ENCODE peak calls at places on chromosomes 4 and X, in seven cellular contexts. L is astrocyte of the spinal cord, O is cardiac fibroblast, G is endothelial cell of umbilical vein, J is A549, X is psoas muscle, P is DND-41. Q is an unnamed sample.

GRCh38 chrX:111411591-111412371 is at the start of gene DCX:
- DNase-seq in L (no peak), O (no peak), G (no peak), J (no peak), X (no peak), P (no peak), Q (no peak)

GRCh38 chrX:16162391-16162790 is 4.9 kb upstream of the MAGEB17 start:
- DNase-seq in L (no peak), O (no peak), G (no peak), J (no peak), X (no peak), P (no peak), Q (no peak)

GRCh38 chr4:15368906-15369305 is 58.9 kb upstream of the C1QTNF7 start:
- DNase-seq in L (peak), O (peak), G (no peak), J (no peak), X (no peak), P (no peak), Q (no peak)

GRCh38 chrX:24920769-24921168 is 95.0 kb downstream of the ARX start:
- DNase-seq in L (no peak), O (no peak), G (no peak), J (no peak), X (no peak), P (no peak), Q (peak)

GRCh38 chrX:97315939-97316338 is 432.2 kb downstream of the RPA4 start:
- DNase-seq in L (no peak), O (no peak), G (no peak), J (no peak), X (no peak), P (no peak), Q (peak)

GRCh38 chr4:138978600-138978999 is 37.0 kb upstream of the NOCT start:
- DNase-seq in L (no peak), O (no peak), G (no peak), J (no peak), X (no peak), P (no peak), Q (no peak)

GRCh38 chr4:22237155-22237751 is 278.6 kb downstream of the ADGRA3 start:
- DNase-seq in L (no peak), O (no peak), G (no peak), J (no peak), X (no peak), P (no peak), Q (peak)

GRCh38 chr4:74656596-74656995 is 137.7 kb downstream of the BTC start:
- DNase-seq in L (no peak), O (no peak), G (no peak), J (no peak), X (no peak), P (no peak), Q (no peak)

GRCh38 chrX:44874481-44875184 is 1.6 kb downstream of the KDM6A start:
- DNase-seq in L (peak), O (peak), G (peak), J (peak), X (no peak), P (peak), Q (peak)

GRCh38 chr4:174156239-174156826 is 127.1 kb downstream of the FBXO8 start:
- DNase-seq in L (peak), O (peak), G (peak), J (peak), X (no peak), P (no peak), Q (peak)

GRCh38 chrX:102712967-102713677 is 874 bp downstream of the GPRASP2 start:
- DNase-seq in L (peak), O (peak), G (peak), J (peak), X (peak), P (no peak), Q (no peak)

GRCh38 chr4:175350246-175350645 is 432.1 kb downstream of the ADAM29 start:
- DNase-seq in L (no peak), O (no peak), G (no peak), J (no peak), X (no peak), P (no peak), Q (no peak)

GRCh38 chr4:175346381-175346780 is 428.2 kb downstream of the ADAM29 start:
- DNase-seq in L (no peak), O (peak), G (no peak), J (no peak), X (no peak), P (no peak), Q (no peak)

DNA sequence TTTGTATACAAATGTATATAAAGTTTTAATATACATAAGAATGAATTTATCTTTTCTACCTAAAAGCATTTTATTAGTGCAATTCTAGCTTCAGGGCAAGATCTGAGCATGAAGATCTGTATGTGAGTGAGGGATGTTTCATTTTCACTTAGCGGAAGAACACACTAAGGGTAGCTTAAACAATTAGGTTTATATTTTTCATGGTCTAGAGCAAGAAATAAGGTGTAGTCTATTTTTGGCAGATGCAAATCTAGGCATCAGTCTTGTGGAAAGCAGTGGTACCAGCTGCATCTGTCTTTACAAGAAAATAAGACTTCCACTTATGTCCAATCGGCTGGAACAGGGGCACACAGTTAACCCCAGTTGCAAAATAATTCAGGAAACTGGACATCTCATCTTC is 433.3 kb downstream of the ADAM29 start:
- DNase-seq in L (no peak), O (no peak), G (no peak), J (no peak), X (no peak), P (no peak), Q (no peak)
- H3K4me3 ChIP-seq in L (no peak), O (no peak), G (no peak), J (no peak), X (no peak), P (no peak), Q (no peak)

DNA sequence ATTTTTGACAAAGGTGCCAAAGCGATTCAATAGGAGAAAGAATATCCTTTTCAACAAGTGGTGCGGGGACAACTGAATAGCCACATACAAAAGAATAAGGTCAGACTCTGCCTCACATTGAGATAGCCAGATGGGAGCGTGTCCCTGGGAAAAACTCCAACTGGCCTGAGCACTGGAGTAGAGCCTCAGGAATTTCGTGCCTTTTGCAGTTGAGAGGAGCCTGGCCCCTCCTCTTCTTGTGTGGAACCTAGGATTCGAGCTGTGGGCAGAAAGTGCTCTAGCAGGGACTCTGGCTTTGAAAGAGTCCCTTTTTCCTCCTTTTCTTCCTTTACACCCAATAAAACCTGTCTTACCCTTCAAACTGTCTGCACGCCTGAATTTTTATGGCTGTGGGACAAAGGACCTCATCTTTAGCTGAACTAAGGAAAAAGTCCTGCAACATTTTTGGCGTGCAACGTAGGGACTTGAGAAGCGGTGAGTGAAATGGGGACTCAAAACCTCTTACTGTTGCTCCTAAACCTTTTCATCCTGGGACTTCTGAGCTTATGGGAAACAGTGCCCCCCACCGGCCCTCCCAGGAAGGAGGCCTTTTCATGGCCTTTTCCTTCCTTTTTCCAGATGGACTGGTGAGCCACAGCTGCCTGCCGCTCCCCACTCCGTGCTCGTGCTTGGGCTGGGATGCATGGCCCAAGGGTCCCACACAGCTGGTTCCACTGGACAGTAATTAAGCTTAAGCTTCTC is 68.6 kb downstream of the BMP15 start:
- DNase-seq in L (no peak), O (no peak), G (no peak), J (no peak), X (no peak), P (no peak), Q (no peak)
- TF ChIP-seq CTCF in L (no peak), O (peak), G (no peak), J (no peak), X (no peak), P (no peak), Q (no peak)

GRCh38 chrX:33205321-33205720 is 6.0 kb downstream of the DMD start:
- DNase-seq in L (no peak), O (no peak), G (no peak), J (no peak), X (no peak), P (no peak), Q (no peak)

GRCh38 chrX:33211356-33212254 is at the start of gene DMD:
- DNase-seq in L (peak), O (peak), G (peak), J (no peak), X (peak), P (no peak), Q (no peak)

GRCh38 chrX:33204889-33205288 is 6.5 kb downstream of the DMD start:
- DNase-seq in L (no peak), O (peak), G (no peak), J (no peak), X (peak), P (no peak), Q (no peak)

GRCh38 chrX:33207056-33207455 is 4.3 kb downstream of the DMD start:
- DNase-seq in L (no peak), O (peak), G (peak), J (no peak), X (no peak), P (no peak), Q (no peak)

DNA sequence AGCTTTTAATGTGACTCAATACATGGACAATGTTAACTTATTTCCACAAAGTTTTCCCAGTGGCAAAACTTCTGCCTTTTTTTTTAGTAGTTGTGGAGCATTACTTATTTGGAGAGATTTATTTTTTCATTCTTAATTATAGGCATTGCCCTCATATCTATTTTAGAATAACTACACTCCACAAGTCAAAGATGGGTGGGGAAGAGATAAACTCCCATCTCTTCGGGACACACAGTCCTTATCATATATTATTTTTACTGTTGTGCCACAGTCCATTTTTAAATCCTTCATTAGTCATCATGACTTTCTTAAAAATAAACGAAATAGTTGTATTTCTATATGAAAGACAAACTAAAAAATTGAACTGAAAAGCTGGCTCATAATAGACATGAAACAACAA is 1.2 kb downstream of the DMD start:
- DNase-seq in L (no peak), O (no peak), G (no peak), J (no peak), X (no peak), P (no peak), Q (no peak)
- H3K4me3 ChIP-seq in L (peak), O (peak), G (peak), J (no peak), X (peak), P (no peak), Q (no peak)

DNA sequence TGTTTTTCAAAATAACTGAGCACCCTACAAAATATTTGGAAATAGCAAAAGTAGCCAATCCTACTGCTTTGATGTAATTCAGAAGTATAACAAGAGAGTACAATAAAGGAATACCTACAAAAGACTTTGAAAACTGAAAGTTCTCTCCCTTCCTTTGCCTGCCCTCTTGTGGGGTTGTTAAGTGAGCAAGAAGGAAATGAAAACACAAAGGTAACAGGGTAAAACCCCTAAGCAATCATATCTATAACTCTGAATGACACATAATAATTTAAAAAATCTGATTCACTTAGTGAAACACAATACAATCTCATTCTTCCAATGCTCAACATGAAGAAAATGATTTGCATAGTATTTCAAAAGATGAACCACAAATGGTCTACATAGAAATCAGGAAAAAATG is 98.2 kb downstream of the FRYL start:
- DNase-seq in L (peak), O (peak), G (peak), J (no peak), X (no peak), P (no peak), Q (peak)
- TF ChIP-seq CTCF in L (peak), O (peak), G (peak), J (peak), X (peak), P (peak), Q (no peak)

GRCh38 chrX:2187352-2188115 is 313.2 kb downstream of the DHRSX start:
- DNase-seq in L (no peak), O (no peak), G (no peak), J (no peak), X (no peak), P (no peak), Q (no peak)

GRCh38 chrX:2188840-2189239 is 311.9 kb downstream of the DHRSX start:
- DNase-seq in L (no peak), O (no peak), G (no peak), J (no peak), X (no peak), P (no peak), Q (no peak)

GRCh38 chrX:2184089-2184488 is 316.7 kb downstream of the DHRSX start:
- DNase-seq in L (no peak), O (no peak), G (no peak), J (no peak), X (no peak), P (no peak), Q (no peak)

GRCh38 chrX:2185341-2186082 is 315.3 kb downstream of the DHRSX start:
- DNase-seq in L (no peak), O (no peak), G (no peak), J (no peak), X (no peak), P (no peak), Q (no peak)

DNA sequence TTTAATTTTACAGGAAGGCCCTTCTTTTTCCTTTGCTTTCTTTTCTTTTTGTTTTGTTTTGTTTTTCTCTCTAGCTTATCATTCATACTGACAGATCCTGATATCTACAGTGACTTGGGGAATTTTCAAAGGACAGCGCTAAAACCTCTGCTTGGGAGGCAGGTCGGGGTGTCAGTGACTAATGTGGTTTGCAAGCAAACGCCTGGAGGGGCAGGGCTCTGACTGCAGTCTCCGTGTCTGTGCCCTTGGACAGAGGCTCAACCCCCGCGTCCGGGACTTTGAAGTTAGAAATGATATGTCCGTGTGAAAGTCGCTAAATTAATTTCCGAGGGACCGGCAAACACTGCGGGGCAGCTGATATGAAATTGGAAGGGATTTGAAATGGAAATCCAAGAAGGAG is 312.5 kb downstream of the DHRSX start:
- DNase-seq in L (no peak), O (peak), G (no peak), J (no peak), X (no peak), P (no peak), Q (no peak)
- H3K4me3 ChIP-seq in L (no peak), O (no peak), G (no peak), J (no peak), X (no peak), P (no peak), Q (no peak)

GRCh38 chr4:176053785-176054184 is 11.9 kb upstream of the WDR17 start:
- DNase-seq in L (no peak), O (no peak), G (no peak), J (no peak), X (no peak), P (no peak), Q (no peak)

GRCh38 chr4:176052744-176053143 is 12.9 kb upstream of the WDR17 start:
- DNase-seq in L (no peak), O (no peak), G (no peak), J (no peak), X (no peak), P (no peak), Q (peak)

GRCh38 chr4:176054942-176055341 is 10.7 kb upstream of the WDR17 start:
- DNase-seq in L (no peak), O (no peak), G (no peak), J (no peak), X (no peak), P (no peak), Q (peak)
- TF ChIP-seq CTCF in L (peak), O (no peak), G (no peak), J (peak), X (no peak), P (peak), Q (peak)

DNA sequence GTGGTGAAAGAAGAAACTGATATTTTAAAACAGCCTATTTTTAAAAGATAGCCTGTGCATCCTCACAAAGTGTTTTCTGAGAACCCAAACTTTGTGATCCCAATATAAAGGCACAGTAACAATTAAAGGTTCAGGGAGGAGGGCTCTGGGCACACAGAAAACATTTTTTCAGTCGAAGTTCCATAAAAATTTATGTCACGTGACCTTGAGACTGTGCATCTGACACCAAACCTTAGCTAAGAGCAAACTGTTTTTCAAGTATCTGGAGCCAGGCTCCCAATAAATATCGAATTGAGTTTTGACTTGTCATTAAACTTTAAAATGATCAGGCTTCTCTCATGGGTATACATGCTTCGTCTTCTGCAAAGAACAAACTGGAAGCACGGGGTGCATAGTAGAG is 177.9 kb downstream of the BEND2 start:
- DNase-seq in L (no peak), O (no peak), G (no peak), J (no peak), X (no peak), P (no peak), Q (no peak)
- H3K4me3 ChIP-seq in L (no peak), O (no peak), G (no peak), J (no peak), X (no peak), P (no peak), Q (no peak)

GRCh38 chr4:94256833-94257232 is 49.2 kb downstream of the SMARCAD1 start:
- DNase-seq in L (no peak), O (peak), G (peak), J (no peak), X (no peak), P (no peak), Q (no peak)
- TF ChIP-seq CTCF in L (peak), O (no peak), G (no peak), J (peak), X (no peak), P (peak), Q (peak)

Q was measured in GM12865.